ENCODE peak calls at places on chromosomes 6 and 20, in ten cellular contexts. S, X, T, O, F, B, J, Z, W and U are unnamed samples.

GRCh38 chr20:53080969-53081871 is 109.1 kb downstream of the TSHZ2 start:
- DNase-seq in S (peak; percentile 99), X (no peak), T (no peak), O (peak; percentile 57), F (no peak), B (peak; percentile 5), J (no peak), Z (no peak), W (no peak), U (no peak)

GRCh38 chr20:50898475-50898874 is 32.8 kb downstream of the ADNP start:
- DNase-seq in S (no peak), X (no peak), T (no peak), O (no peak), F (no peak), B (no peak), J (no peak), Z (no peak), W (no peak), U (no peak)

GRCh38 chr20:2748551-2749342 is 51.7 kb downstream of the CPXM1 start:
- DNase-seq in S (no peak), X (no peak), T (no peak), O (no peak), F (no peak), B (no peak), J (no peak), Z (peak; percentile 64), W (no peak), U (no peak)

GRCh38 chr6:56096454-56096853 is 150.9 kb downstream of the COL21A1 start:
- DNase-seq in S (no peak), X (no peak), T (no peak), O (no peak), F (no peak), B (no peak), J (no peak), Z (no peak), W (no peak), U (no peak)

GRCh38 chr6:144854654-144855053 is 569.5 kb downstream of the UTRN start:
- DNase-seq in S (no peak), X (no peak), T (no peak), O (no peak), F (no peak), B (no peak), J (no peak), Z (no peak), W (no peak), U (no peak)

GRCh38 chr6:7258231-7258763 is 54.7 kb downstream of the SSR1 start:
- DNase-seq in S (no peak), X (no peak), T (no peak), O (no peak), F (no peak), B (no peak), J (no peak), Z (no peak), W (no peak), U (no peak)

GRCh38 chr20:57327820-57328219 is 1.8 kb upstream of the SPO11 start:
- DNase-seq in S (no peak), X (no peak), T (no peak), O (no peak), F (no peak), B (no peak), J (no peak), Z (no peak), W (no peak), U (no peak)

GRCh38 chr6:146028250-146028789 is 542 bp upstream of the GRM1 start:
- DNase-seq in S (peak; percentile 36), X (peak; percentile 48), T (peak; percentile 91), O (peak; percentile 4), F (peak; percentile 53), B (peak; percentile 50), J (peak; percentile 59), Z (peak; percentile 89), W (peak; percentile 6), U (peak; percentile 46)

GRCh38 chr20:10115021-10115420 is 80.2 kb downstream of the ANKEF1 start:
- DNase-seq in S (no peak), X (peak; percentile 34), T (no peak), O (no peak), F (peak; percentile 87), B (peak; percentile 69), J (peak; percentile 90), Z (no peak), W (no peak), U (no peak)

GRCh38 chr20:12644481-12644880 is 364.3 kb upstream of the SPTLC3 start:
- DNase-seq in S (no peak), X (no peak), T (no peak), O (no peak), F (no peak), B (no peak), J (no peak), Z (no peak), W (no peak), U (no peak)

GRCh38 chr6:3987072-3987471 is 91.9 kb downstream of the FAM217A start:
- DNase-seq in S (no peak), X (no peak), T (no peak), O (no peak), F (peak; percentile 86), B (no peak), J (peak; percentile 41), Z (peak; percentile 23), W (no peak), U (no peak)

GRCh38 chr6:69719602-69720193 is 77.1 kb downstream of the LMBRD1 start:
- DNase-seq in S (peak; percentile 21), X (peak; percentile 34), T (no peak), O (no peak), F (peak; percentile 19), B (peak; percentile 41), J (peak; percentile 55), Z (no peak), W (no peak), U (peak; percentile 66)

GRCh38 chr20:49888341-49889244 is 26.7 kb downstream of the SPATA2 start:
- DNase-seq in S (peak; percentile 69), X (peak; percentile 85), T (peak; percentile 78), O (peak; percentile 41), F (peak; percentile 63), B (peak; percentile 79), J (peak; percentile 76), Z (peak; percentile 89), W (peak; percentile 28), U (peak; percentile 82)

GRCh38 chr6:40661726-40662125 is 74.6 kb upstream of the LRFN2 start:
- DNase-seq in S (no peak), X (no peak), T (no peak), O (no peak), F (no peak), B (no peak), J (no peak), Z (no peak), W (no peak), U (no peak)

GRCh38 chr6:132122871-132123270 is 171.7 kb upstream of the CCN2 start:
- DNase-seq in S (peak; percentile 38), X (no peak), T (no peak), O (no peak), F (no peak), B (no peak), J (no peak), Z (no peak), W (no peak), U (peak; percentile 99)

GRCh38 chr6:149985506-149985937 is 21.8 kb downstream of the ULBP1 start:
- DNase-seq in S (no peak), X (no peak), T (no peak), O (no peak), F (peak; percentile 29), B (peak; percentile 31), J (peak; percentile 30), Z (no peak), W (no peak), U (no peak)

GRCh38 chr20:44526129-44526528 is 4.3 kb upstream of the SERINC3 start:
- DNase-seq in S (peak; percentile 46), X (no peak), T (no peak), O (no peak), F (peak; percentile 71), B (peak; percentile 11), J (peak; percentile 84), Z (no peak), W (no peak), U (peak; percentile 41)

GRCh38 chr20:31835977-31836852 is 9.2 kb downstream of the FOXS1 start:
- DNase-seq in S (peak; percentile 59), X (peak; percentile 93), T (no peak), O (no peak), F (peak; percentile 96), B (peak; percentile 90), J (peak; percentile 98), Z (no peak), W (no peak), U (peak; percentile 50)

GRCh38 chr6:167682546-167683027 is 144.1 kb upstream of the AFDN start:
- DNase-seq in S (no peak), X (no peak), T (no peak), O (no peak), F (no peak), B (no peak), J (no peak), Z (no peak), W (no peak), U (no peak)

GRCh38 chr6:97963148-97963680 is 680.2 kb upstream of the MMS22L start:
- DNase-seq in S (no peak), X (no peak), T (no peak), O (no peak), F (no peak), B (no peak), J (no peak), Z (no peak), W (no peak), U (no peak)

GRCh38 chr6:160789263-160790027 is 87.4 kb downstream of the PLG start:
- DNase-seq in S (no peak), X (no peak), T (no peak), O (no peak), F (no peak), B (no peak), J (no peak), Z (no peak), W (no peak), U (no peak)

GRCh38 chr6:16849280-16850210 is 88.3 kb upstream of the ATXN1 start:
- DNase-seq in S (peak; percentile 6), X (no peak), T (no peak), O (no peak), F (peak; percentile 62), B (peak; percentile 87), J (peak; percentile 67), Z (no peak), W (peak; percentile 27), U (no peak)

GRCh38 chr6:34011298-34011697 is 134.6 kb downstream of the GRM4 start:
- DNase-seq in S (no peak), X (no peak), T (no peak), O (no peak), F (no peak), B (no peak), J (no peak), Z (no peak), W (no peak), U (no peak)

GRCh38 chr6:107400748-107401147 is 58.6 kb downstream of the PDSS2 start:
- DNase-seq in S (no peak), X (no peak), T (no peak), O (no peak), F (no peak), B (no peak), J (no peak), Z (no peak), W (no peak), U (no peak)

GRCh38 chr20:15784020-15784419 is 789.2 kb downstream of the KIF16B start:
- DNase-seq in S (no peak), X (no peak), T (no peak), O (no peak), F (no peak), B (no peak), J (no peak), Z (no peak), W (no peak), U (no peak)

GRCh38 chr20:47328841-47329448 is 27.6 kb downstream of the ZMYND8 start:
- DNase-seq in S (no peak), X (no peak), T (no peak), O (no peak), F (no peak), B (no peak), J (no peak), Z (no peak), W (no peak), U (no peak)

GRCh38 chr6:36195471-36196048 is 984 bp upstream of the BRPF3 start:
- DNase-seq in S (no peak), X (no peak), T (no peak), O (no peak), F (no peak), B (no peak), J (peak; percentile 8), Z (no peak), W (no peak), U (no peak)

GRCh38 chr6:55957961-55958422 is 82.6 kb upstream of the BMP5 start:
- DNase-seq in S (no peak), X (no peak), T (no peak), O (no peak), F (peak; percentile 25), B (no peak), J (no peak), Z (no peak), W (no peak), U (no peak)